ENCODE peak calls at places on chromosomes 3 and 15, in six cellular contexts. F is ELR; A is AG04450; P is stimulated activated CD4-positive, alpha-beta T cell treated with anti-CD3 and anti-CD28 coated beads, TNF-alpha, amount 100 ng/mL, for 1 hour; V is anterior cingulate cortex; J is iPS-NIHi11. C is an unnamed sample.

GRCh38 chr3:10599017-10599416 is 93.6 kb upstream of the ATP2B2 start:
- DNase-seq in F (no peak), A (no peak), P (no peak), V (no peak), J (no peak), C (no peak)

GRCh38 chr3:105466495-105467080 is 99.9 kb downstream of the ALCAM start:
- DNase-seq in F (no peak), A (no peak), P (no peak), V (no peak), J (no peak), C (no peak)

GRCh38 chr15:95495033-95495541 is 835.4 kb upstream of the NR2F2 start:
- DNase-seq in F (no peak), A (no peak), P (no peak), V (no peak), J (peak), C (peak)

GRCh38 chr15:70311821-70312220 is 214.1 kb upstream of the TLE3 start:
- DNase-seq in F (no peak), A (no peak), P (no peak), V (no peak), J (no peak), C (no peak)

GRCh38 chr15:85570331-85570730 is 189.9 kb downstream of the AKAP13 start:
- DNase-seq in F (no peak), A (no peak), P (no peak), V (no peak), J (no peak), C (no peak)

GRCh38 chr15:69311319-69311721 is 12.6 kb downstream of the PAQR5 start:
- DNase-seq in F (peak), A (no peak), P (no peak), V (no peak), J (no peak), C (peak)

GRCh38 chr3:185766645-185767323 is 58.1 kb downstream of the IGF2BP2 start:
- DNase-seq in F (peak), A (no peak), P (no peak), V (no peak), J (no peak), C (no peak)

GRCh38 chr15:67107014-67107812 is 41.8 kb downstream of the SMAD3 start:
- DNase-seq in F (peak), A (peak), P (no peak), V (no peak), J (peak), C (peak)

GRCh38 chr3:95055288-95055687 is 992.4 kb downstream of the NSUN3 start:
- DNase-seq in F (no peak), A (no peak), P (no peak), V (no peak), J (no peak), C (no peak)

GRCh38 chr3:46466273-46466672 is 1.6 kb upstream of the LTF start:
- DNase-seq in F (no peak), A (no peak), P (no peak), V (no peak), J (no peak), C (no peak)

GRCh38 chr15:46933332-46933731 is 784.0 kb upstream of the SEMA6D start:
- DNase-seq in F (no peak), A (no peak), P (no peak), V (no peak), J (no peak), C (no peak)

GRCh38 chr15:38564557-38565286 is at the start of gene RASGRP1:
- DNase-seq in F (peak), A (no peak), P (peak), V (peak), J (peak), C (peak)

GRCh38 chr3:181384970-181385369 is 326.8 kb upstream of the SOX2 start:
- DNase-seq in F (no peak), A (no peak), P (no peak), V (no peak), J (no peak), C (no peak)

GRCh38 chr3:72353236-72354105 is 494.8 kb downstream of the SHQ1 start:
- DNase-seq in F (no peak), A (no peak), P (no peak), V (no peak), J (no peak), C (no peak)

GRCh38 chr15:53829471-53829870 is 70.0 kb upstream of the WDR72 start:
- DNase-seq in F (no peak), A (no peak), P (no peak), V (no peak), J (no peak), C (no peak)

GRCh38 chr3:194711913-194712312 is 26.2 kb downstream of the FAM43A start:
- DNase-seq in F (peak), A (peak), P (no peak), V (no peak), J (no peak), C (peak)

GRCh38 chr3:188888321-188889056 is 283.3 kb upstream of the TPRG1 start:
- DNase-seq in F (no peak), A (no peak), P (no peak), V (no peak), J (no peak), C (no peak)

GRCh38 chr3:124627501-124627908 is 102.7 kb upstream of the UMPS start:
- DNase-seq in F (no peak), A (no peak), P (no peak), V (no peak), J (no peak), C (peak)

GRCh38 chr3:142523921-142524566 is 54.5 kb downstream of the ATR start:
- DNase-seq in F (no peak), A (no peak), P (no peak), V (no peak), J (no peak), C (no peak)

GRCh38 chr3:11944052-11944673 is 60.0 kb upstream of the SYN2 start:
- DNase-seq in F (peak), A (no peak), P (no peak), V (no peak), J (peak), C (peak)

GRCh38 chr15:52228928-52229327 is 37.7 kb upstream of the GNB5 start:
- DNase-seq in F (peak), A (no peak), P (no peak), V (no peak), J (peak), C (peak)

GRCh38 chr3:172550347-172550943 is 27.2 kb upstream of the TNFSF10 start:
- DNase-seq in F (peak), A (peak), P (peak), V (no peak), J (no peak), C (no peak)

GRCh38 chr15:98754283-98755022 is 106.1 kb downstream of the IGF1R start:
- DNase-seq in F (no peak), A (no peak), P (no peak), V (no peak), J (no peak), C (peak)

GRCh38 chr3:23275061-23275460 is 71.9 kb downstream of the UBE2E2 start:
- DNase-seq in F (no peak), A (no peak), P (no peak), V (no peak), J (no peak), C (no peak)

GRCh38 chr3:108404409-108404808 is 106.0 kb downstream of the MYH15 start:
- DNase-seq in F (peak), A (no peak), P (no peak), V (no peak), J (no peak), C (no peak)

GRCh38 chr3:158775001-158775400 is 26.9 kb upstream of the MFSD1 start:
- DNase-seq in F (no peak), A (no peak), P (no peak), V (no peak), J (no peak), C (no peak)

GRCh38 chr3:11544413-11545181 is 99.1 kb downstream of the VGLL4 start:
- DNase-seq in F (no peak), A (no peak), P (no peak), V (no peak), J (peak), C (peak)

GRCh38 chr3:7682822-7683229 is 818.8 kb upstream of the LMCD1 start:
- DNase-seq in F (no peak), A (peak), P (no peak), V (no peak), J (peak), C (no peak)

GRCh38 chr15:41557673-41558399 is 1.2 kb upstream of the TYRO3 start:
- DNase-seq in F (peak), A (peak), P (peak), V (peak), J (peak), C (peak)

GRCh38 chr15:84009616-84010015 is 226.0 kb upstream of the GOLGA6L4 start:
- DNase-seq in F (no peak), A (no peak), P (no peak), V (no peak), J (no peak), C (no peak)

GRCh38 chr3:169044341-169045113 is 619.0 kb downstream of the MECOM start:
- DNase-seq in F (peak), A (peak), P (no peak), V (no peak), J (no peak), C (no peak)

GRCh38 chr3:36548712-36549111 is 168.4 kb downstream of the STAC start:
- DNase-seq in F (no peak), A (no peak), P (no peak), V (no peak), J (no peak), C (no peak)

GRCh38 chr3:53534996-53535395 is 40.6 kb downstream of the CACNA1D start:
- DNase-seq in F (no peak), A (no peak), P (no peak), V (no peak), J (no peak), C (peak)

GRCh38 chr3:101151286-101151901 is 158.2 kb upstream of the ABI3BP start:
- DNase-seq in F (no peak), A (no peak), P (no peak), V (no peak), J (no peak), C (no peak)

GRCh38 chr3:142857056-142857455 is 31.8 kb downstream of the PCOLCE2 start:
- DNase-seq in F (peak), A (no peak), P (no peak), V (no peak), J (peak), C (peak)

GRCh38 chr3:159583662-159584061 is 405.0 kb upstream of the IL12A start:
- DNase-seq in F (no peak), A (no peak), P (no peak), V (no peak), J (no peak), C (no peak)

GRCh38 chr3:102348904-102349303 is 85.9 kb upstream of the ZPLD1 start:
- DNase-seq in F (no peak), A (no peak), P (no peak), V (no peak), J (no peak), C (no peak)

GRCh38 chr3:169522595-169523529 is 140.7 kb downstream of the MECOM start:
- DNase-seq in F (no peak), A (no peak), P (no peak), V (no peak), J (no peak), C (peak)

GRCh38 chr3:56691165-56692000 is 8.3 kb upstream of the TASOR start:
- DNase-seq in F (peak), A (no peak), P (no peak), V (no peak), J (no peak), C (no peak)

GRCh38 chr3:29827756-29828155 is 546.9 kb downstream of the RBMS3 start:
- DNase-seq in F (no peak), A (no peak), P (no peak), V (no peak), J (no peak), C (no peak)

C was measured in ELF-1.